ENCODE peak calls at places on chromosome 16, in five cellular contexts. O is A549, R is HepG2, T is K562, B is H1. G is an unnamed sample.

GRCh38 chr16:49466881-49467280 is 93.3 kb downstream of the C16orf78 start:
- DNase-seq in O (no peak), R (no peak), T (no peak), B (no peak), G (no peak)

GRCh38 chr16:20271893-20272292 is 55.4 kb downstream of the GP2 start:
- DNase-seq in O (no peak), R (no peak), T (no peak), B (no peak), G (no peak)

GRCh38 chr16:50152386-50152806 is 710 bp upstream of the TENT4B start:
- DNase-seq in O (peak), R (no peak), T (no peak), B (peak), G (no peak)

GRCh38 chr16:49700222-49700927 is 155.5 kb downstream of the ZNF423 start:
- DNase-seq in O (no peak), R (no peak), T (no peak), B (no peak), G (no peak)

GRCh38 chr16:86171329-86171728 is 272.4 kb downstream of the IRF8 start:
- DNase-seq in O (no peak), R (no peak), T (no peak), B (no peak), G (no peak)

GRCh38 chr16:11530171-11530940 is 56.4 kb downstream of the LITAF start:
- DNase-seq in O (peak), R (peak), T (no peak), B (no peak), G (no peak)

GRCh38 chr16:5060073-5060641 is 5.6 kb downstream of the C16orf89 start:
- DNase-seq in O (no peak), R (no peak), T (no peak), B (no peak), G (no peak)

GRCh38 chr16:78695371-78695770 is 595.9 kb downstream of the WWOX start:
- DNase-seq in O (no peak), R (no peak), T (no peak), B (no peak), G (no peak)

GRCh38 chr16:66954097-66954659 is 6.9 kb upstream of the CES3 start:
- DNase-seq in O (peak), R (peak), T (peak), B (peak), G (peak)

GRCh38 chr16:86347090-86347489 is 163.2 kb upstream of the FOXF1 start:
- DNase-seq in O (no peak), R (no peak), T (no peak), B (no peak), G (no peak)

GRCh38 chr16:4320030-4320429 is 4.2 kb downstream of the GLIS2 start:
- DNase-seq in O (no peak), R (no peak), T (no peak), B (no peak), G (no peak)

GRCh38 chr16:11552445-11552844 is 34.3 kb downstream of the LITAF start:
- DNase-seq in O (no peak), R (no peak), T (no peak), B (no peak), G (no peak)

GRCh38 chr16:716250-716607 is 1.3 kb downstream of the METRN start:
- DNase-seq in O (peak), R (peak), T (peak), B (no peak), G (peak)

GRCh38 chr16:27870116-27870798 is 193.3 kb downstream of the GSG1L start:
- DNase-seq in O (no peak), R (no peak), T (no peak), B (no peak), G (no peak)

GRCh38 chr16:85473909-85474640 is 139.0 kb upstream of the GSE1 start:
- DNase-seq in O (no peak), R (no peak), T (peak), B (no peak), G (no peak)

GRCh38 chr16:30377050-30377811 is 2.6 kb downstream of the MYL11 start:
- DNase-seq in O (no peak), R (no peak), T (peak), B (no peak), G (no peak)

GRCh38 chr16:78773316-78773715 is 673.9 kb downstream of the WWOX start:
- DNase-seq in O (no peak), R (no peak), T (no peak), B (no peak), G (no peak)

GRCh38 chr16:56289862-56290261 is 98.6 kb downstream of the GNAO1 start:
- DNase-seq in O (no peak), R (no peak), T (peak), B (no peak), G (no peak)

GRCh38 chr16:57485916-57486857 is at the start of gene DOK4:
- DNase-seq in O (peak), R (no peak), T (peak), B (no peak), G (peak)

GRCh38 chr16:49183911-49184310 is 97.7 kb downstream of the CBLN1 start:
- DNase-seq in O (peak), R (peak), T (peak), B (peak), G (peak)

GRCh38 chr16:8464979-8465378 is 125.3 kb downstream of the TMEM114 start:
- DNase-seq in O (no peak), R (no peak), T (no peak), B (no peak), G (no peak)

GRCh38 chr16:57795431-57795878 is 6.8 kb downstream of the KIFC3 start:
- DNase-seq in O (peak), R (peak), T (peak), B (no peak), G (peak)

GRCh38 chr16:28053461-28053860 is 10.1 kb downstream of the GSG1L start:
- DNase-seq in O (no peak), R (no peak), T (no peak), B (no peak), G (no peak)

GRCh38 chr16:73753931-73754330 is 542.7 kb upstream of the PSMD7 start:
- DNase-seq in O (no peak), R (no peak), T (no peak), B (no peak), G (no peak)

GRCh38 chr16:86575754-86576557 is 2.4 kb upstream of the FOXL1 start:
- DNase-seq in O (peak), R (peak), T (peak), B (no peak), G (peak)

GRCh38 chr16:80896778-80897177 is 92.4 kb upstream of the CDYL2 start:
- DNase-seq in O (no peak), R (no peak), T (no peak), B (no peak), G (no peak)

GRCh38 chr16:69123894-69124293 is 8.5 kb downstream of the CHTF8 start:
- DNase-seq in O (peak), R (peak), T (peak), B (no peak), G (peak)

GRCh38 chr16:51389881-51390280 is 238.8 kb upstream of the SALL1 start:
- DNase-seq in O (no peak), R (no peak), T (no peak), B (no peak), G (no peak)

GRCh38 chr16:9119795-9120194 is 28.4 kb downstream of the HAPSTR1 start:
- DNase-seq in O (peak), R (no peak), T (no peak), B (no peak), G (no peak)

GRCh38 chr16:86783626-86784266 is 205.4 kb downstream of the FOXL1 start:
- DNase-seq in O (no peak), R (no peak), T (no peak), B (no peak), G (no peak)

DNA sequence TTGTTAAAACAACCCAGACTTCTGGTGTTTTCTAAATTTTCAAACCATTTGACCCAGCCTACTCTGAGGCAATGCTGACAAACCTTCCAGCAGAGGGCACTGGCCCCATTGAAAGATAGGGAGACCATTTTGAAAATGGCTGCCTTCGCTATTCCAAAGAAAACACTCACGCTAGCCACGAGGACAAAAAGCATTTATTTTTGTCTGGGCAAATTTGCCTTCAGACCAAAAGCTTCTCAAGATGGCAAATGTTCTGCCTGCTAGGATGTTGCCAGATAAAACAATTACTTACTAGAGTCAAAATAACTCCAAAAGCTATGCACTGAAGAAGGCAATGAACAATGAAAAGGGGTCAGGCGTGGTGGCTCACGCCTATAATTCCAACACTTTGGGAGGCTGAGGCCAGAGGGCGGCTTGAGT is 296.7 kb upstream of the IRX5 start:
- DNase-seq in O (peak), R (peak), T (peak), B (no peak), G (peak)
- TF ChIP-seq USF2 in O (no peak), R (no peak), T (no peak), B (no peak), G (no peak)

GRCh38 chr16:89722392-89723278 is 1.3 kb downstream of the ZNF276 start:
- DNase-seq in O (peak), R (no peak), T (no peak), B (no peak), G (no peak)
- TF ChIP-seq JUN in O (no peak), R (no peak), T (no peak), B (no peak), G (no peak)

GRCh38 chr16:88195021-88195581 is 187.7 kb upstream of the ZNF469 start:
- DNase-seq in O (no peak), R (no peak), T (no peak), B (no peak), G (no peak)

GRCh38 chr16:88197481-88198456 is 185.0 kb upstream of the ZNF469 start:
- DNase-seq in O (no peak), R (no peak), T (no peak), B (no peak), G (no peak)

GRCh38 chr16:88195911-88196465 is 186.8 kb upstream of the ZNF469 start:
- DNase-seq in O (no peak), R (no peak), T (no peak), B (no peak), G (no peak)

GRCh38 chr16:88194397-88195020 is 188.2 kb upstream of the ZNF469 start:
- DNase-seq in O (no peak), R (peak), T (no peak), B (no peak), G (no peak)

DNA sequence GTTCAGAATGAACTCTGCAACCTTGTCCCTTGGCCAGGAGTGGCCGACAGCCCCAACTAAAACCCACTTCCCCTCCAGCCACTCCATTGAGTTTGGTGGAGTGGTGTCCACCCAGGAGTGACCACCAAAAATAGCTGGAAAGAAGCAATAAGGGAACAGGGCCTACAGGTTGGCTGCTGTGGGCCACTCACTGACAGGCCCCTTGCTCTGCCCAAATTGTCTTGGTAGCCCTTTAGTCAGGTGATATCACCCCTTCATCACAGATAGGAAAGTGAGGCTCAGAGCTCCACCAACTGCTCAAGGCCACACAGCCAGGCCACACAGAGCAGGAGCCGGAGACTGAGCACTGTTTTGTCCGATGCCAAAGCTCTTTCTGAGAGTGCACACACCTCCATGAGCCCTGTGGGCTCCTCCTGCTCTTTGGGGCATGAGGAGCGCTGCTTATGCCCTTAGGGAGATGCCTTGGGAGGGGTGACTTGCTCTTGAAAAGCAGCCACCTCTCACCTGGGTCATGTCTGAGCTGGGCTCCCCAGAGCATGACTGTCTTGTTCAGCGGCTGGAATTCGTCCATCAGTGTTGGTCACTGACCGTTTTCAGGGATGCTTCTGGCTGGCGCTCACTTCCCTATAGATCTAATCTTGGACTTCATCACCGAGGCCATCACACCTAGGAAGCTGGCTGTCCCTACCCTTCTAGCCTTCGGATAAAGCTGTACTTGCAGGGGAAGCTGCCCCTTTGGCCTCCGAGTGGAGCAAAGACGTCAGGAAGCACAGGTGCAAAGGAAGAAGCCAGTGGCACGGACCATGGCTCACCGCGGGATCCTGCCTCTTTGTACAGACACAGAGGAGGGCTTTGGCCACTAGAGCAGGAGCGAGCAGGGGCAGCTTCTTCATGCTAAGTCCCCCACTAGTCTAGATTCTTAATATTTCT is 186.0 kb upstream of the ZNF469 start:
- DNase-seq in O (no peak), R (no peak), T (no peak), B (no peak), G (no peak)
- TF ChIP-seq USF2 in O (no peak), R (no peak), T (no peak), B (no peak), G (no peak)

GRCh38 chr16:84286568-84287220 is 8.0 kb upstream of the WFDC1 start:
- DNase-seq in O (no peak), R (no peak), T (no peak), B (no peak), G (no peak)
- TF ChIP-seq JUN in O (no peak), R (no peak), T (no peak), B (no peak), G (no peak)